ENCODE peak calls at places on chromosomes 13 and 19, in seven cellular contexts. M is colonic mucosa, Q is heart left ventricle, O is RWPE1, W is neural progenitor cell, P is progenitor cell of endocrine pancreas, S is lung. A is an unnamed sample.

GRCh38 chr13:27406178-27406939 is 18.1 kb upstream of the GTF3A start:
- DNase-seq in M (peak), P (no peak), O (peak), S (no peak), W (peak), Q (no peak), A (no peak)

GRCh38 chr19:43784981-43785808 is 4.4 kb upstream of the KCNN4 start:
- DNase-seq in Q (peak), W (peak), O (peak), S (peak), P (peak), M (peak), A (peak)

GRCh38 chr13:48066310-48066989 is 28.5 kb downstream of the MED4 start:
- DNase-seq in Q (no peak), W (no peak), M (no peak), S (no peak), P (no peak), O (peak), A (no peak)

GRCh38 chr19:41149831-41150230 is 35.6 kb downstream of the CYP2F1 start:
- DNase-seq in W (no peak), O (no peak), Q (no peak), S (no peak), P (no peak), M (no peak), A (no peak)

GRCh38 chr19:5774921-5775320 is 9.6 kb downstream of the PRR22 start:
- DNase-seq in O (no peak), M (no peak), S (no peak), Q (no peak), W (no peak), P (no peak), A (no peak)

GRCh38 chr13:113816925-113817859 is 46.7 kb downstream of the GAS6 start:
- DNase-seq in S (peak), W (peak), P (peak), M (peak), O (peak), Q (peak), A (peak)

GRCh38 chr19:51377422-51377821 is 5.0 kb upstream of the NKG7 start:
- DNase-seq in W (no peak), M (no peak), O (no peak), P (no peak), S (no peak), Q (no peak), A (no peak)

GRCh38 chr13:48564046-48564445 is 31.2 kb upstream of the RCBTB2 start:
- DNase-seq in O (no peak), Q (no peak), S (no peak), P (no peak), M (no peak), W (no peak), A (no peak)

GRCh38 chr13:50085063-50085462 is 69.8 kb downstream of the KCNRG start:
- DNase-seq in Q (no peak), O (no peak), W (peak), M (no peak), S (no peak), P (no peak), A (no peak)

GRCh38 chr19:55526216-55527196 is 10.4 kb downstream of the SBK2 start:
- DNase-seq in O (no peak), Q (peak), P (no peak), M (peak), W (no peak), S (peak), A (no peak)

GRCh38 chr19:30437869-30438268 is 65.7 kb downstream of the ZNF536 start:
- DNase-seq in P (no peak), S (no peak), W (peak), Q (no peak), O (no peak), M (no peak), A (no peak)
- TF ChIP-seq CTCF in P (peak), S (no peak), W (peak), Q (no peak), O (no peak), M (no peak), A (no peak)

GRCh38 chr13:37769545-37769944 is 100.0 kb downstream of the TRPC4 start:
- DNase-seq in M (no peak), W (no peak), O (no peak), Q (no peak), S (no peak), P (no peak), A (no peak)

DNA sequence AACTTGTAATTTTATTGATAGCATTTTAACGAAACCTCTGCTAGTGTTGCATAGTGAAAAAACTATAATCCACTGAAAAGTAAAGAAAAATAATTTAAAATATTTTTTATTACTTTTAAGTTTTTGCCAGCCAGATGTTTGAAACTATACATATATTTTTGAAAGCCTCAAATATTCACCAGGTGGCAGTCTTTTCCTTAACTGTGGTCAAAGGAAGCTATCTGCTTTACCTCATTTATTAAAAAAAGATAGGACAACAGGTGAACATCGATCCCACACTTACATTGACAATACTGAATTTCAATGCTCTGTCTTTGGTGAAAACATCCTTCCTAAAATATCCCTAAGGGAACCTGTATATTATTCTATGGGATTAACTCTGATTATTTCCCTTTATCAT is 100.5 kb downstream of the TRPC4 start:
- DNase-seq in Q (no peak), M (no peak), S (no peak), W (no peak), O (peak), P (no peak), A (no peak)
- TF ChIP-seq CTCF in Q (no peak), M (no peak), S (no peak), W (peak), O (no peak), P (peak), A (no peak)

DNA sequence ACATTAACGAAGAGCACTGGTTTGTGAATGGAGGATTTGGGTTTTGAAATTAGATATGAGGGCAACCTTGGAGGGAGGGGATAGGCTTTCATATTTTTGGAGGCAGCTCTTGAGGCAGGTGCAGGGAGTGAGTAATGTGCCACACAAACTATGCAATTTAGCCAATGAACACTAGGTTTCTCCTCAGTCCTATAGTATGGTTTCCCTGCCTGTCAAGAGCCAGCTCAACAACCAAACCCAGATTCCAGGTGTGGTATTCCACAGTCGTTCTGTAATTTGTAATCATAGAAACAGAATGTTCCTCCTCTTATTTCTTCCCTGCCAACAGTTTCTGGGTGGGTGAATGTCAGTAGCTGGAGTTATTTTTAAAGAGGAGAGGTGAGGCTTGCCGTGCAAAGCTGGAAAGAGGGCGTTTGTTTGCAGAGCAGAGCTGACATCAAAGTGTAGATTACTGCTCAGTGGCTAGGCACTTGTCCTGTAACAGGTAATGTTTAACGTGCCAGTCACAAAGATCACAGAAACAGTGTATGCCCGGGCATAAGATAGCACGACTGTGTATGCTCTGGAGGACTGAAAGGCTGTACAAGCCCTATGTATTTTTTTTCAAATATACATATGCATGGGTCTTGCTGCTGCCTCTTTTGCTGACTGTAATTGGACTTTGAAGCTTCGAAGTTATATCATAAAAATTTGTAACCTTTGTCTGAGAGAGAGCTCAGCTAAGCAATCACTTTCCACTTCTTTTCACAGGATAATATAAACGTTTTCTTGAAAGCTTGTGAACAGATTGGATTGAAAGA is 124.3 kb downstream of the LMO7 start:
- DNase-seq in M (peak), O (peak), W (no peak), S (peak), Q (peak), P (no peak), A (no peak)
- TF ChIP-seq CTCF in M (no peak), O (no peak), W (no peak), S (no peak), Q (no peak), P (peak), A (no peak)

DNA sequence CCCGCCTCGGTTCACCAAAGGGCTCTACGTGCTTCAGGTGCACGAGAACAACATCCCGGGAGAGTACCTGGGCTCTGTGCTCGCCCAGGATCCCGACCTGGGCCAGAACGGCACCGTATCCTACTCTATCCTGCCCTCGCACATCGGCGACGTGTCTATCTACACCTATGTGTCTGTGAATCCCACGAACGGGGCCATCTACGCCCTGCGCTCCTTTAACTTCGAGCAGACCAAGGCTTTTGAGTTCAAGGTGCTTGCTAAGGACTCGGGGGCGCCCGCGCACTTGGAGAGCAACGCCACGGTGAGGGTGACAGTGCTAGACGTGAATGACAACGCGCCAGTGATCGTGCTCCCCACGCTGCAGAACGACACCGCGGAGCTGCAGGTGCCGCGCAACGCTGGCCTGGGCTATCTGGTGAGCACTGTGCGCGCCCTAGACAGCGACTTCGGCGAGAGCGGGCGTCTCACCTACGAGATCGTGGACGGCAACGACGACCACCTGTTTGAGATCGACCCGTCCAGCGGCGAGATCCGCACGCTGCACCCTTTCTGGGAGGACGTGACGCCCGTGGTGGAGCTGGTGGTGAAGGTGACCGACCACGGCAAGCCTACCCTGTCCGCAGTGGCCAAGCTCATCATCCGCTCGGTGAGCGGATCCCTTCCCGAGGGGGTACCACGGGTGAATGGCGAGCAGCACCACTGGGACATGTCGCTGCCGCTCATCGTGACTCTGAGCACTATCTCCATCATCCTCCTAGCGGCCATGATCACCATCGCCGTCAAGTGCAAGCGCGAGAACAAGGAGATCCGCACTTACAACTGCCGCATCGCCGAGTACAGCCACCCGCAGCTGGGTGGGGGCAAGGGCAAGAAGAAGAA is 2.6 kb downstream of the PCDH17 start:
- DNase-seq in S (no peak), P (peak), W (peak), O (no peak), M (no peak), Q (peak), A (no peak)
- TF ChIP-seq CTCF in S (no peak), P (peak), W (peak), O (no peak), M (no peak), Q (no peak), A (no peak)

DNA sequence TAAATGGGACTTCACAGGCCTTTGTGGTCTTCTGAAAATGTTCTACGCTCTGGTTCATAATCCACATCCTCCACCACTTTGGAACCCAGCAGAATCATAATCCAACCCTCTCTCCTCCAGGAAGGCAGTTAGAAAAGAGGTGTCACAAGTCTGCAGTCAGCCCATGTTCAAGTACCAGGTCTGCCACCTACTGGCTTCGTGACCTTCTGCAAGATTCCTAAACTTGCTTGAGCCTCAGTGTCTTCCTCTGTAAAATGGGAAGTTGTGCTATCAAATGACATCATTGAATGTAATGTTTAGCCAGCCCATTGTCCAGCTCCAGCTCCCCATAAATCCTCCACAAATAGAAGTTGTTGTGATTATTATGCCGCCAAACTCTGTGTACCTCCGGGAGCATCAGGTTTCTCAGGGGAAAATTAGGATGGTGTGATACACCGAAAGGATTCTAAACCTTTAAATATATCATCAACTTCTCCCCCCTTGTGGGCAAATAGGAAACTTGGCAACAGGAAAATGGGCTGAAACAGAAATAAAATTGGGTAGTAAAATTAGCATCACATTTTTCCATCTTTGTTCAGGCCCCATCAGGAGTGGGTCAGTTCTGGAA is 109.7 kb downstream of the NUFIP1 start:
- DNase-seq in Q (no peak), S (no peak), M (peak), W (no peak), O (no peak), P (no peak), A (no peak)
- TF ChIP-seq CTCF in Q (peak), S (peak), M (no peak), W (peak), O (peak), P (peak), A (no peak)

GRCh38 chr19:33175156-33175782 is 18.9 kb upstream of the LRP3 start:
- DNase-seq in P (no peak), W (no peak), O (no peak), S (no peak), M (no peak), Q (no peak), A (no peak)

GRCh38 chr19:33177417-33177976 is 16.6 kb upstream of the LRP3 start:
- DNase-seq in S (no peak), O (peak), M (no peak), W (peak), P (peak), Q (no peak), A (no peak)

GRCh38 chr19:33174186-33174585 is 19.9 kb upstream of the LRP3 start:
- DNase-seq in W (no peak), P (no peak), Q (no peak), M (no peak), S (no peak), O (no peak), A (no peak)

GRCh38 chr19:33175886-33176669 is 18.1 kb upstream of the LRP3 start:
- DNase-seq in M (no peak), P (peak), O (peak), S (no peak), W (peak), Q (no peak), A (no peak)

DNA sequence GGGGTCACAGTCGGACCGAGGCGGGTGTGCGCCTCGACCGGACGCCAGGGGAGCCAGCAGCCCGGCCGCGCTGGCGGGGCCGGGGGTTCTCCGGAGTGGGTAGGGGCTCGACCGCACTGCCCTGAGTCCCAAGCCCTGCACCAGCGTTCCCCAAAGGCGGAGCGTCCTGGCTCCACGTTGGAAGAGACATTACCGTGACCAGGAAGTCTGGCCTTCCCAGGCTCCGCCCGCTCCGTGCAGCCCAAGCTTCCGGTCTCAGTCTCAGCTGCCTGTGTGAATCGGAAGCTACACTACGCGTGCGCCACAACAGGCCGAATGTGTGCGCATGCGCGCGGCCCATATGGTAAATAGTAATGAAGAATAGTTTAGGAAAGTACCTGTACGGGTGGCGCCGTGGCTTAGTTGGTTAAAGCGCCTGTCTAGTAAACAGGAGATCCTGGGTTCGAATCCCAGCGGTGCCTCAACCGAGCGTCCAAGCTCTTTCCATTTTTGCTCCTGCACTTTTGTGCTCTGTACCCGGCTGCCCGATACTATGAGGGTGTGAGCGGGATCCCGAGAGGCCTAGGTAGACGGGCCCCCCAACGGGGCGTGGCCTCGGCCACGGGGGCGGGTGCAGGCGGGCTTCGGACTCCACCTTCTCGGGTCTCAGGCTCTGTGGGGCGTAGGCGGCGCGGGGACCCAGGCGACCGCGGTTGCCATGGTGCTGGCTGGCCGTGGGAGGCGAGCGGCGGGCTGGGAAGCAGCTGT is 17.3 kb upstream of the LRP3 start:
- DNase-seq in Q (peak), S (peak), W (peak), P (peak), M (peak), O (peak), A (peak)
- TF ChIP-seq CTCF in Q (no peak), S (no peak), W (peak), P (peak), M (no peak), O (no peak), A (no peak)

DNA sequence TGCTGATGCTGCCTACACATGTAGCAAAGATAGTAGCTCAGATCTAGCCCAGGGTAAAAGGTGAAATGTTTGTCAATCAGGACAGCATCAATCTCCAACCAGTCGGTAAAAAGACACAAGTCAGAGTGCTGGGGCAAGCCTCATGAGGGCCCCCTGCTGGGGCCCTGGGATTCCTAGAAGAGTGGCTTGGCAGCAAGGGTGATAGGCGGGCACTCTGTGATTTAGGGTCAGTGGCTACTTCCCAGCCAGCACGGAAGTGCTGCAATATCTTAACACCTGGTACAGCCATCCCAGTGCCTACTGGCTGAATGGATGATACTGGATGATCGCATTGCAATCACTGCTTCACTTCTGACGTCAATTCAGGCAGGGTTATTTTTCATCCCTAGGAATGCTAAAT is 432.2 kb downstream of the FGF9 start:
- DNase-seq in Q (no peak), M (no peak), P (no peak), O (no peak), S (no peak), W (no peak), A (no peak)
- TF ChIP-seq CTCF in Q (no peak), M (peak), P (peak), O (no peak), S (no peak), W (no peak), A (no peak)

DNA sequence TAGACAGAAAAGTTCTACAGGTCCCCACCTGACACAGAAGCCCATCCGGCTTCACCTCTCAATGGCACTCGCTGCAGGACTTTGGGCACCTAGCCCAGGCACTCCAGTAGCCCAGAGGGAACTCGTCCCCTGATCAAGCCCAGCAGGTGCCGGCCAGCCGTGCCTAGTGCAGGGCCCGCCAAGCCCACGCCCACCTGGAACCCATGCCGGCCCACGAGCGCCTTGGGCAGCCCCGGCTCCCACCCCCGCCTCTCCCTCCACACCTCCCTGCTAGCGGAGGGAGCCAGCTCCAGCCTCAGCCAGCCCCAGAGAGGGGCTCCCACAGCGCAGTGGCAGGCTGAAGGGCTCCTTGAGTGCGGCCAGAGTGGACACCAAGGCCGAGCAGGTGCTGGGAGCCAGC is 268.8 kb downstream of the SLITRK1 start:
- DNase-seq in O (no peak), Q (no peak), M (no peak), W (no peak), S (no peak), P (no peak), A (no peak)
- TF ChIP-seq CTCF in O (no peak), Q (no peak), M (no peak), W (no peak), S (no peak), P (no peak), A (no peak)

DNA sequence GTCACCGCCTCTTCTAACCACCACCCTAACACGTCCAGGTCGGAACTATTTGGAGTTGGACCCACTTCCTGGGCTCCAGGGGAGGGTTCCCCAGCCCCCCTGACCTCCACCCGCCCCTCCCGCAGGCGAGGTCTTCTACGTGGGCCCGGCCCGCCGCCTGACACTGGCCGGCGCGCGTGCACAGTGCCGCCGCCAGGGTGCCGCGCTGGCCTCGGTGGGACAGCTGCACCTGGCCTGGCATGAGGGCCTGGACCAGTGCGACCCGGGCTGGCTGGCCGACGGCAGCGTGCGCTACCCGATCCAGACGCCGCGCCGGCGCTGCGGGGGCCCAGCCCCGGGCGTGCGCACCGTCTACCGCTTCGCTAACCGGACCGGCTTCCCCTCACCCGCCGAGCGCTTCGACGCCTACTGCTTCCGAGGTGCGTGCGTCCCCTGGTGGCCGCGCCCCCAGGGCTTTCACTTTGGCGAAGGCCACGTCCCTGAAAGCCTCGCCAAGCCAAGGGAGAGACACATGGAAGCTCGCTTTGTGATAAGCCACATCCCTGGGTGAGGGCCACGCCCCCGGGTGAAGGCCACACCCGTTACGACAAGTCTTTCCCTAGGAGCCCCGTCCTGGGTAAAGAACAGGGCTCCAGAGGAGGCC is 13.2 kb downstream of the NCAN start:
- DNase-seq in W (peak), M (peak), Q (peak), S (peak), P (peak), O (peak), A (peak)
- TF ChIP-seq CTCF in W (peak), M (peak), Q (peak), S (peak), P (peak), O (peak), A (peak)